ENCODE peak calls at places on chromosomes 7 and 10, in four cellular contexts. One of them, this sample, is unnamed.

GRCh38 chr10:6269953-6270867 is 67.5 kb downstream of the PFKFB3 start:
- DNase-seq in effector CD4-positive, alpha-beta T cell: peak
- DNase-seq in NCI-H1417: no peak
- DNase-seq in head of caudate nucleus: no peak
- DNase-seq in this sample: no peak

GRCh38 chr7:28862876-28863275 is 95.3 kb downstream of the TRIL start:
- DNase-seq in NCI-H1417: no peak
- DNase-seq in effector CD4-positive, alpha-beta T cell: no peak
- DNase-seq in head of caudate nucleus: no peak
- DNase-seq in this sample: no peak

GRCh38 chr7:141691540-141691939 is 10.4 kb downstream of the DENND11 start:
- DNase-seq in head of caudate nucleus: no peak
- DNase-seq in NCI-H1417: no peak
- DNase-seq in effector CD4-positive, alpha-beta T cell: no peak
- DNase-seq in this sample: no peak

GRCh38 chr10:96987141-96987841 is 155.2 kb downstream of the LCOR start:
- DNase-seq in NCI-H1417: no peak
- DNase-seq in effector CD4-positive, alpha-beta T cell: no peak
- DNase-seq in head of caudate nucleus: no peak
- DNase-seq in this sample: no peak

GRCh38 chr7:50531928-50532327 is 33.3 kb downstream of the DDC start:
- DNase-seq in head of caudate nucleus: peak
- DNase-seq in effector CD4-positive, alpha-beta T cell: no peak
- DNase-seq in NCI-H1417: peak
- DNase-seq in this sample: no peak

GRCh38 chr10:98919899-98920298 is 315.8 kb downstream of the HPSE2 start:
- DNase-seq in NCI-H1417: no peak
- DNase-seq in head of caudate nucleus: no peak
- DNase-seq in effector CD4-positive, alpha-beta T cell: no peak
- DNase-seq in this sample: no peak

GRCh38 chr7:16644624-16644986 is 949 bp downstream of the ANKMY2 start:
- DNase-seq in NCI-H1417: peak
- DNase-seq in effector CD4-positive, alpha-beta T cell: peak
- DNase-seq in head of caudate nucleus: peak
- DNase-seq in this sample: no peak

GRCh38 chr10:97259119-97259518 is 33.3 kb downstream of the ARHGAP19 start:
- DNase-seq in NCI-H1417: no peak
- DNase-seq in effector CD4-positive, alpha-beta T cell: no peak
- DNase-seq in head of caudate nucleus: no peak
- DNase-seq in this sample: no peak

GRCh38 chr7:150716368-150716767 is at the start of gene GIMAP1:
- DNase-seq in NCI-H1417: no peak
- DNase-seq in head of caudate nucleus: no peak
- DNase-seq in effector CD4-positive, alpha-beta T cell: peak
- DNase-seq in this sample: no peak

This sample was measured in DMS79.